ENCODE peak calls at places on chromosomes 7 and 10, in nine cellular contexts. Y is fibroblast of the aortic adventitia, F is kidney epithelial cell, W is tibial artery, U is stomach, M is AG04450, P is GM12878, G is left ventricle myocardium inferior, H is GM23338. Z is an unnamed sample.
A peak's percentile ranks its signal among the peaks of the same experiment; 100 is the strongest.

GRCh38 chr7:115014794-115015193 is 92.9 kb downstream of the MDFIC start:
- DNase-seq in Y (no peak), F (no peak), W (no peak), U (no peak), M (no peak), P (no peak), G (no peak), H (no peak), Z (no peak)

GRCh38 chr7:29989257-29989995 is at the start of gene SCRN1:
- DNase-seq in Y (peak; percentile 15), F (no peak), W (no peak), U (peak; percentile 29), M (no peak), P (no peak), G (peak; percentile 42), H (peak; percentile 68), Z (peak; percentile 36)

GRCh38 chr10:100562008-100562672 is 26.4 kb downstream of the HIF1AN start:
- DNase-seq in Y (peak; percentile 55), F (peak; percentile 32), W (no peak), U (peak; percentile 74), M (no peak), P (peak; percentile 16), G (peak; percentile 38), H (peak; percentile 82), Z (peak; percentile 75)

GRCh38 chr7:150838965-150839650 is 13.2 kb upstream of the AOC1 start:
- DNase-seq in Y (no peak), F (no peak), W (no peak), U (no peak), M (no peak), P (no peak), G (no peak), H (no peak), Z (no peak)

GRCh38 chr7:128458956-128459355 is 3.3 kb downstream of the HILPDA start:
- DNase-seq in Y (no peak), F (no peak), W (no peak), U (no peak), M (no peak), P (peak; percentile 36), G (no peak), H (no peak), Z (no peak)

GRCh38 chr10:104123397-104123796 is 1.4 kb downstream of the SFR1 start:
- DNase-seq in Y (peak; percentile 59), F (no peak), W (no peak), U (no peak), M (no peak), P (no peak), G (no peak), H (no peak), Z (peak; percentile 49)

GRCh38 chr7:73606801-73607691 is 17.3 kb downstream of the MLXIPL start:
- DNase-seq in Y (peak; percentile 42), F (no peak), W (no peak), U (peak; percentile 59), M (no peak), P (no peak), G (peak; percentile 33), H (peak; percentile 96), Z (peak; percentile 31)

GRCh38 chr7:30977896-30978564 is 14.3 kb downstream of the GHRHR start:
- DNase-seq in Y (peak; percentile 21), F (no peak), W (no peak), U (peak; percentile 57), M (no peak), P (no peak), G (no peak), H (peak; percentile 86), Z (peak; percentile 33)

GRCh38 chr7:142542097-142542496 is 207.2 kb upstream of the PRSS1 start:
- DNase-seq in Y (no peak), F (no peak), W (no peak), U (no peak), M (no peak), P (no peak), G (no peak), H (no peak), Z (no peak)

GRCh38 chr10:124482876-124483275 is 21.3 kb downstream of the LHPP start:
- DNase-seq in Y (no peak), F (no peak), W (no peak), U (no peak), M (no peak), P (no peak), G (no peak), H (no peak), Z (no peak)

GRCh38 chr10:111762114-111762513 is 421.5 kb downstream of the GPAM start:
- DNase-seq in Y (no peak), F (no peak), W (no peak), U (no peak), M (no peak), P (no peak), G (no peak), H (peak; percentile 30), Z (no peak)

GRCh38 chr10:118101501-118101900 is 54.8 kb upstream of the RAB11FIP2 start:
- DNase-seq in Y (no peak), F (no peak), W (no peak), U (no peak), M (no peak), P (no peak), G (no peak), H (no peak), Z (no peak)

GRCh38 chr10:6737758-6738463 is 157.8 kb upstream of the PRKCQ start:
- DNase-seq in Y (peak; percentile 60), F (no peak), W (no peak), U (no peak), M (no peak), P (no peak), G (no peak), H (no peak), Z (no peak)

GRCh38 chr10:102835007-102835482 is 2.2 kb downstream of the CYP17A1 start:
- DNase-seq in Y (peak; percentile 85), F (no peak), W (peak; percentile 56), U (peak; percentile 82), M (peak; percentile 59), P (peak; percentile 20), G (peak; percentile 68), H (peak; percentile 96), Z (peak; percentile 83)

GRCh38 chr10:128087146-128087883 is 38.9 kb downstream of the MKI67 start:
- DNase-seq in Y (no peak), F (no peak), W (no peak), U (no peak), M (no peak), P (no peak), G (no peak), H (no peak), Z (no peak)

GRCh38 chr10:82176571-82176970 is 301.6 kb downstream of the NRG3 start:
- DNase-seq in Y (no peak), F (no peak), W (no peak), U (no peak), M (no peak), P (no peak), G (no peak), H (no peak), Z (no peak)

GRCh38 chr10:16386855-16387254 is 50.0 kb upstream of the PTER start:
- DNase-seq in Y (no peak), F (no peak), W (no peak), U (no peak), M (no peak), P (no peak), G (no peak), H (peak; percentile 66), Z (no peak)
- H3K4me3 ChIP-seq in Y (no peak overlapping the region), F (no peak overlapping the region), W (no peak overlapping the region), U (no peak overlapping the region), M (no peak overlapping the region), P (no peak overlapping the region), G (no peak overlapping the region), H (no peak overlapping the region), Z (no peak overlapping the region)

GRCh38 chr10:78605800-78606350 is 462.9 kb upstream of the ZMIZ1 start:
- DNase-seq in Y (no peak), F (peak; percentile 10), W (no peak), U (no peak), M (no peak), P (no peak), G (no peak), H (no peak), Z (peak; percentile 9)
- TF ChIP-seq CTCF in Y (no peak), F (peak; percentile 40), W (no peak), U (no peak), M (no peak), P (no peak), G (no peak), H (no peak), Z (no peak)

GRCh38 chr7:90916319-90916718 is 320.2 kb downstream of the CDK14 start:
- DNase-seq in Y (peak; percentile 22), F (no peak), W (no peak), U (no peak), M (no peak), P (no peak), G (no peak), H (peak; percentile 49), Z (no peak)

GRCh38 chr7:90920336-90920735 is 324.2 kb downstream of the CDK14 start:
- DNase-seq in Y (no peak), F (no peak), W (no peak), U (no peak), M (no peak), P (no peak), G (no peak), H (no peak), Z (no peak)

GRCh38 chr7:90919766-90920165 is 323.6 kb downstream of the CDK14 start:
- DNase-seq in Y (no peak), F (no peak), W (no peak), U (no peak), M (no peak), P (no peak), G (no peak), H (no peak), Z (no peak)

GRCh38 chr7:90918303-90918702 is 322.2 kb downstream of the CDK14 start:
- DNase-seq in Y (no peak), F (no peak), W (no peak), U (no peak), M (no peak), P (no peak), G (no peak), H (no peak), Z (no peak)

DNA sequence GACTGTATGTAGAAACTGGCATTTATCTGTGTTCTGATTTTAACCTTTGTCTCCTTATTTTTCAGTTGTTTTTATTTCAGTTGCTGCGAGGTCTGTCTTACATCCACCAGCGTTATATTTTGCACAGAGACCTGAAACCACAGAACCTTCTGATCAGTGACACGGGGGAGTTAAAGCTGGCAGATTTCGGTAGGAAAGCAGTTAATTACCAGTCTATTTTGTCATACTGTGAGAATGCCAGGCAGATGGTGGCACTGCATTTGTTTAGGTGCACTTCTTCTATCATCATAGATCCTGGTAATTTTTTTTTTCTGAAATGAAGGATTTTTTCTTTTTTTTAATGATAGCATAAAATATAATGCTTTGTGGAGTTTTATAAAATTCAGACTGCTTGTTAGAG is 321.4 kb downstream of the CDK14 start:
- DNase-seq in Y (no peak), F (no peak), W (no peak), U (no peak), M (no peak), P (no peak), G (no peak), H (no peak), Z (no peak)
- H3K4me3 ChIP-seq in Y (no peak overlapping the region), F (no peak overlapping the region), W (no peak overlapping the region), U (no peak overlapping the region), M (no peak overlapping the region), P (no peak overlapping the region), G (no peak overlapping the region), H (no peak overlapping the region), Z (no peak overlapping the region)

DNA sequence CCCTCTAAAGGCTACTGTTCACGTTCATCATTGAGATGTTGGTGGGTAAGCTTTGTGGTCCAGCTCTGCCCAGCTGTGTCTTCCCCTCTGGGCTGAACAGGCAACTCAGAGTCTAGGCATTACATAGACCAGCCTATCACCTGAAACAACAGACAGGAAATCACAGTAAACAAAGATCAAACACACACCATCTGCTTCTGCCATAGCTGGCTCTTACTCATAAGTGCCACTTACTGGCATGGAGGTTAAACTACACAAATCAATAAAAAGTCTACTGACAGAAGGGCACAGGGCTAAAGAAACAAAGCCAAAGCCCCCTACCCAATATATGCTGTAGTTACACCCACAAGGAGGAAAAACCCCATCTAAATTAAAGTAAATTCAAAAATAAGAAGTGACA is 35.0 kb downstream of the SEPTIN14 start:
- DNase-seq in Y (no peak), F (no peak), W (no peak), U (no peak), M (no peak), P (no peak), G (no peak), H (no peak), Z (no peak)
- TF ChIP-seq CTCF in Y (no peak), F (no peak), W (no peak), U (no peak), M (no peak), P (no peak), G (no peak), H (no peak), Z (no peak)

Z was measured in fibroblast of pulmonary artery.